ENCODE peak calls at places on chromosomes 1 and 21, in eight cellular contexts. U is caudate nucleus, L is activated gamma-delta T cell, I is MV-4-11, C is GM13977, X is AG04449, T is fibroblast of gingiva, N is GM04504. D is an unnamed sample.

GRCh38 chr1:171763764-171764163 is 17.7 kb upstream of the METTL13 start:
- DNase-seq in C (no peak), X (no peak), N (no peak), I (no peak), L (no peak), T (no peak), U (no peak), D (no peak)

GRCh38 chr1:179728266-179728665 is 14.8 kb upstream of the FAM163A start:
- DNase-seq in X (no peak), C (no peak), T (no peak), N (no peak), I (no peak), U (no peak), L (no peak), D (no peak)

GRCh38 chr1:177209357-177209756 is 38.6 kb downstream of the BRINP2 start:
- DNase-seq in C (no peak), N (peak; percentile 100), I (no peak), U (peak; percentile 54), L (no peak), T (peak; percentile 99), X (peak; percentile 98), D (peak; percentile 98)

GRCh38 chr1:228207381-228207810 is 448 bp upstream of the OBSCN start:
- DNase-seq in C (no peak), U (no peak), T (no peak), N (no peak), L (no peak), I (no peak), X (no peak), D (no peak)

GRCh38 chr1:227355542-227356270 is 37.4 kb upstream of the CDC42BPA start:
- DNase-seq in N (no peak), T (no peak), X (no peak), I (no peak), C (no peak), L (no peak), U (no peak), D (no peak)

GRCh38 chr1:233182587-233182986 is 112.9 kb downstream of the PCNX2 start:
- DNase-seq in N (no peak), T (no peak), U (no peak), C (no peak), L (no peak), I (no peak), X (no peak), D (no peak)

GRCh38 chr1:203342192-203342940 is 8.6 kb downstream of the FMOD start:
- DNase-seq in C (peak; percentile 69), T (no peak), L (no peak), I (no peak), U (no peak), N (no peak), X (no peak), D (peak; percentile 47)

GRCh38 chr1:232899278-232899677 is 51.1 kb upstream of the NTPCR start:
- DNase-seq in C (no peak), T (no peak), U (no peak), I (no peak), X (no peak), L (no peak), N (no peak), D (no peak)

GRCh38 chr21:15526793-15527192 is 203.0 kb upstream of the USP25 start:
- DNase-seq in L (no peak), C (no peak), T (no peak), I (no peak), U (no peak), X (no peak), N (no peak), D (no peak)

GRCh38 chr1:39754906-39755504 is 16.1 kb downstream of the OXCT2 start:
- DNase-seq in U (no peak), N (no peak), C (no peak), I (no peak), T (no peak), L (no peak), X (no peak), D (no peak)